ENCODE peak calls at places on chromosomes 13 and 19, in five cellular contexts. X is dorsolateral prefrontal cortex, E is pancreas, G is upper lobe of right lung, T is choroid plexus epithelial cell. L is an unnamed sample.

GRCh38 chr13:30968734-30969335 is 36.4 kb downstream of the TEX26 start:
- DNase-seq in E (no peak), X (no peak), G (no peak), T (peak; percentile 76), L (no peak)

GRCh38 chr19:49881672-49882394 is 4.3 kb downstream of the TBC1D17 start:
- DNase-seq in X (no peak), E (no peak), G (peak; percentile 61), T (no peak), L (peak; percentile 77)

GRCh38 chr19:5613466-5613865 is 9.1 kb downstream of the SAFB2 start:
- DNase-seq in T (no peak), E (no peak), G (no peak), X (no peak), L (no peak)

GRCh38 chr19:28468701-28469459 is 744.1 kb downstream of the UQCRFS1 start:
- DNase-seq in E (peak; percentile 39), G (no peak), X (no peak), T (peak; percentile 62), L (no peak)

GRCh38 chr19:14112051-14112808 is 5.3 kb downstream of the PRKACA start:
- DNase-seq in G (no peak), T (no peak), X (no peak), E (no peak), L (no peak)

GRCh38 chr13:22176968-22177545 is 506.2 kb downstream of the FGF9 start:
- DNase-seq in X (no peak), G (no peak), T (no peak), E (no peak), L (no peak)

GRCh38 chr13:35489050-35489449 is 12.6 kb upstream of the MAB21L1 start:
- DNase-seq in T (no peak), E (no peak), X (no peak), G (no peak), L (no peak)

GRCh38 chr19:35224681-35225604 is 3.6 kb downstream of the FAM187B start:
- DNase-seq in E (no peak), G (peak; percentile 72), X (no peak), T (no peak), L (no peak)

GRCh38 chr19:16404396-16404795 is 67.4 kb downstream of the EPS15L1 start:
- DNase-seq in E (no peak), T (no peak), X (no peak), G (no peak), L (peak; percentile 77)

GRCh38 chr19:6133231-6133630 is 2.2 kb upstream of the ACSBG2 start:
- DNase-seq in T (no peak), X (no peak), G (no peak), E (no peak), L (no peak)

GRCh38 chr13:28719656-28720055 is 886 bp upstream of the SLC46A3 start:
- DNase-seq in G (no peak), T (peak; percentile 88), E (no peak), X (no peak), L (no peak)

GRCh38 chr13:20608438-20609020 is 41.6 kb downstream of the IFT88 start:
- DNase-seq in X (no peak), T (peak; percentile 19), G (no peak), E (no peak), L (no peak)

GRCh38 chr19:40242480-40242879 is 16.0 kb upstream of the CCNP start:
- DNase-seq in G (no peak), X (no peak), E (no peak), T (no peak), L (no peak)

GRCh38 chr19:17794412-17794730 is 567 bp upstream of the B3GNT3 start:
- DNase-seq in X (no peak), G (no peak), E (no peak), T (no peak), L (no peak)

GRCh38 chr13:104984296-104984818 is 1551.1 kb downstream of the EFNB2 start:
- DNase-seq in G (no peak), X (no peak), E (peak; percentile 12), T (peak; percentile 87), L (no peak)

GRCh38 chr19:7349231-7349591 is 474 bp downstream of the ARHGEF18 start:
- DNase-seq in T (no peak), E (no peak), X (no peak), G (no peak), L (no peak)
- TF ChIP-seq CTCF in T (no peak), E (no peak), X (no peak), G (no peak), L (no peak)

DNA sequence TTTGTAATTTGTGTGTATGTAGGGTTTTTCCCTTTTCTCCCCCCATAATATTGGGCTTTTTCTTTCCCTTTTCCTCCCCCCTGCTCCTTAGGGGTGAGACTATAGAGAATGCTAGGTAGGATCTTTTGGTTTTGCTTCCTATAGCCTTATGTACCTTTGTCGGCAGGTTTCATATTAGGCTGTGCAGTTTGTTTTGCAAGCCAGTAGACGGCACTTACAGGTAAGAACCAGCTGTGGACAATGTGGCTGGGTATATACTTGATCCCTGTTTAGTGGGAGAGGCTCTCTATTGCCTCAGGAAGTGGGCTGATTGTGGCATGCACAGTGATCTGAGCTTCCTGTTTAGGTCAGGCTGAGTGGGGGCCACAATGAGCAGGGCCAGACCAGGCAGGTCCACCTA is 359.2 kb upstream of the OBI1 start:
- DNase-seq in E (no peak), G (no peak), T (no peak), X (no peak), L (no peak)
- TF ChIP-seq CTCF in E (no peak), G (no peak), T (no peak), X (no peak), L (no peak)

GRCh38 chr13:114145722-114146121 is 13.3 kb upstream of the RASA3 start:
- DNase-seq in G (peak; percentile 37), E (no peak), X (no peak), T (no peak), L (peak; percentile 54)

GRCh38 chr13:114142640-114143490 is 10.4 kb upstream of the RASA3 start:
- DNase-seq in T (no peak), G (peak; percentile 77), X (no peak), E (peak; percentile 87), L (peak; percentile 74)

GRCh38 chr13:114145256-114145655 is 12.8 kb upstream of the RASA3 start:
- DNase-seq in T (no peak), G (no peak), X (no peak), E (no peak), L (peak; percentile 32)

GRCh38 chr13:114144606-114145244 is 12.3 kb upstream of the RASA3 start:
- DNase-seq in E (no peak), G (peak; percentile 27), X (no peak), T (no peak), L (peak; percentile 51)

GRCh38 chr13:114143806-114144605 is 11.6 kb upstream of the RASA3 start:
- DNase-seq in G (peak; percentile 55), T (no peak), X (no peak), E (peak; percentile 65), L (peak; percentile 85)
- TF ChIP-seq CTCF in G (no peak), T (peak; percentile 20), X (no peak), E (no peak), L (peak; percentile 27)

DNA sequence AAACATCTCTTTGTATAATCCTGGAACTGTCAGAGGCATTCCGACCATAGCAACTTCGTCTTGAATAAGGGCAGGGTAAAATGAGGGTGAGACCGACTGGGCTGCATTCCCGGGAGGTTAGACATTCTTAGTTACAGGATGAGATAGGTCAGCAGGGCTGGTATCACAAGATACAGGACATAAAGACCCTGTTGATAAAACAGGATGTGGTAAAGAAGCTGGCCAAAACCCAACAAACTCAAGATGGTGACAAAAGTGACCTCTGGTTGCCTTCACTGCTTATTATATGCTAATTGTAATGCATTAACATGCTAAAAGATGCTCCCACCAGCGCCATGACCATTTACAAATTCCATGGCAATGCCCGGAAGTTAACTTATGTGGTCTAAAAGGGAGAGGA is 27.7 kb upstream of the MBNL2 start:
- DNase-seq in X (no peak), E (no peak), T (peak; percentile 74), G (no peak), L (no peak)
- TF ChIP-seq CTCF in X (no peak), E (no peak), T (no peak), G (no peak), L (no peak)

L was measured in chondrocyte.